ENCODE peak calls at places on chromosome 18, in ten cellular contexts. V, O, N, F, P, K, D, Y, Z and T are unnamed samples.

GRCh38 chr18:5058768-5059539 is 138.1 kb downstream of the AKAIN1 start:
- DNase-seq in V (no peak), Y (no peak), Z (no peak), P (no peak), K (peak; percentile 41), O (peak; percentile 13), D (no peak), N (no peak), F (no peak), T (no peak)

GRCh38 chr18:44079602-44080001 is 601.1 kb upstream of the SETBP1 start:
- DNase-seq in D (no peak), P (no peak), F (peak; percentile 70), V (no peak), Y (no peak), Z (no peak), N (no peak), O (no peak), K (no peak), T (no peak)

GRCh38 chr18:54843302-54843701 is 15.0 kb downstream of the RAB27B start:
- DNase-seq in V (no peak), O (no peak), Y (no peak), D (no peak), P (no peak), N (no peak), Z (no peak), K (no peak), F (peak; percentile 31), T (no peak)

GRCh38 chr18:36509646-36510197 is 212.2 kb downstream of the FHOD3 start:
- DNase-seq in N (no peak), V (no peak), P (no peak), O (no peak), Z (no peak), F (no peak), K (no peak), D (no peak), Y (no peak), T (no peak)

GRCh38 chr18:3294435-3295080 is 32.6 kb downstream of the MYL12B start:
- DNase-seq in F (peak; percentile 92), P (no peak), Y (peak; percentile 61), V (no peak), K (no peak), O (no peak), D (no peak), Z (no peak), N (no peak), T (no peak)

GRCh38 chr18:61541673-61542072 is 208.4 kb downstream of the CDH20 start:
- DNase-seq in K (no peak), Y (no peak), N (no peak), V (no peak), P (no peak), D (no peak), Z (no peak), O (no peak), F (peak; percentile 31), T (no peak)

GRCh38 chr18:73688851-73689659 is 458.6 kb downstream of the FBXO15 start:
- DNase-seq in V (no peak), K (no peak), N (no peak), Y (no peak), O (no peak), F (peak; percentile 98), Z (no peak), P (no peak), D (no peak), T (no peak)

GRCh38 chr18:13568443-13569392 is 157.6 kb downstream of the FAM210A start:
- DNase-seq in Z (no peak), F (no peak), P (no peak), N (no peak), D (no peak), O (no peak), K (no peak), Y (no peak), V (no peak), T (no peak)

GRCh38 chr18:7438631-7439030 is 128.5 kb upstream of the PTPRM start:
- DNase-seq in O (no peak), Y (no peak), P (no peak), F (no peak), N (no peak), Z (no peak), V (no peak), K (no peak), D (no peak), T (no peak)

GRCh38 chr18:51537487-51537886 is 340.0 kb upstream of the MEX3C start:
- DNase-seq in O (no peak), P (no peak), D (peak; percentile 20), Y (peak; percentile 1), K (peak; percentile 46), F (no peak), Z (no peak), V (no peak), N (no peak), T (peak; percentile 74)

GRCh38 chr18:13984080-13984479 is 68.7 kb upstream of the MC2R start:
- DNase-seq in F (no peak), K (no peak), Y (no peak), D (no peak), Z (no peak), O (no peak), P (no peak), N (no peak), V (no peak), T (no peak)

GRCh38 chr18:73826098-73826497 is 321.5 kb downstream of the FBXO15 start:
- DNase-seq in P (no peak), Y (no peak), F (peak; percentile 76), D (no peak), N (no peak), V (no peak), K (no peak), O (no peak), Z (no peak), T (no peak)

GRCh38 chr18:11002796-11003195 is 146.6 kb downstream of the PIEZO2 start:
- DNase-seq in V (no peak), Z (no peak), N (no peak), D (no peak), O (no peak), P (no peak), Y (no peak), F (no peak), K (no peak), T (no peak)

GRCh38 chr18:50662177-50662576 is 102.3 kb downstream of the MAPK4 start:
- DNase-seq in Y (peak; percentile 23), F (peak; percentile 4), K (no peak), O (no peak), P (no peak), Z (no peak), N (no peak), V (peak; percentile 8), D (no peak), T (no peak)

GRCh38 chr18:50847192-50847591 is 27.4 kb upstream of the MRO start:
- DNase-seq in K (no peak), D (no peak), F (peak; percentile 31), Y (no peak), Z (no peak), O (no peak), V (no peak), N (no peak), P (no peak), T (no peak)

GRCh38 chr18:48949606-48950535 is 894 bp downstream of the SMAD7 start:
- DNase-seq in D (no peak), F (peak; percentile 60), N (peak; percentile 55), P (no peak), O (no peak), Y (no peak), K (no peak), Z (no peak), V (no peak), T (peak; percentile 87)
- TF ChIP-seq POLR2A in D (peak; percentile 56), F (peak; percentile 24), N (no peak), P (no peak), O (peak; percentile 53), Y (no peak), K (peak; percentile 10), Z (no peak), V (no peak), T (no peak)

DNA sequence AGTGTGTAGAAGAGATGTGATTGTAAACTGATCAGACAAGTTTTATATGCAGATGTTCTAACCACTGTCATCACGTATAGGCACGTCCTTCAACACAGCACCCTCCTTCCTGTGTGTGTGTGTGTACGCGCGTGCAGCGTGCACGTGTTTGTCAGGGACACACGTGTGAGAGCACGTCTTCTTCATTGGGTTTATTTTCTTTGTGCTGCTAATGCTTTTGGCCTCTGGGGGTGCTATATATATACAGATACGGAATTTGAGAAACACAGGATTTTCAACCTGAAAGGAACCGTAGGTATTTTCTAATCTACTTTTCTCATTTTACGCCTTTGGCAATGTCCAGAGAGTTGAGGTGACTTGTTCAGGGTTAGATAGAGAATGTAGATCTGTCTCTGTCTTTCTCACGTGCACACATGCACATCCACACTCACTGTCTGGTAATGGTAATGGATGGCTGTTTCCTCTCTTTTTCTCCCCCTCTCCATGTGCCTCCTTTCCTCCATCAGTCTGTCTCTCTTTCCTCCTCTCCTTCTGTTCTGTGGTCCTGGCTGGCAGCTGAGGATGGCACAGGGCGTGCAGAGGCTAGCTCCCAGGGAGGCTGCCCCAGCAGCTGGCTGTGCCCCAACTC is 13.4 kb upstream of the CELF4 start:
- DNase-seq in V (peak; percentile 51), O (no peak), Z (no peak), P (peak; percentile 42), D (no peak), K (no peak), F (peak; percentile 33), N (no peak), Y (peak; percentile 27), T (no peak)
- TF ChIP-seq CTCF in V (peak; percentile 52), O (no peak), Z (peak; percentile 33), P (no peak), D (no peak), K (no peak), F (peak; percentile 43), N (no peak), Y (peak; percentile 55), T (peak; percentile 52)

DNA sequence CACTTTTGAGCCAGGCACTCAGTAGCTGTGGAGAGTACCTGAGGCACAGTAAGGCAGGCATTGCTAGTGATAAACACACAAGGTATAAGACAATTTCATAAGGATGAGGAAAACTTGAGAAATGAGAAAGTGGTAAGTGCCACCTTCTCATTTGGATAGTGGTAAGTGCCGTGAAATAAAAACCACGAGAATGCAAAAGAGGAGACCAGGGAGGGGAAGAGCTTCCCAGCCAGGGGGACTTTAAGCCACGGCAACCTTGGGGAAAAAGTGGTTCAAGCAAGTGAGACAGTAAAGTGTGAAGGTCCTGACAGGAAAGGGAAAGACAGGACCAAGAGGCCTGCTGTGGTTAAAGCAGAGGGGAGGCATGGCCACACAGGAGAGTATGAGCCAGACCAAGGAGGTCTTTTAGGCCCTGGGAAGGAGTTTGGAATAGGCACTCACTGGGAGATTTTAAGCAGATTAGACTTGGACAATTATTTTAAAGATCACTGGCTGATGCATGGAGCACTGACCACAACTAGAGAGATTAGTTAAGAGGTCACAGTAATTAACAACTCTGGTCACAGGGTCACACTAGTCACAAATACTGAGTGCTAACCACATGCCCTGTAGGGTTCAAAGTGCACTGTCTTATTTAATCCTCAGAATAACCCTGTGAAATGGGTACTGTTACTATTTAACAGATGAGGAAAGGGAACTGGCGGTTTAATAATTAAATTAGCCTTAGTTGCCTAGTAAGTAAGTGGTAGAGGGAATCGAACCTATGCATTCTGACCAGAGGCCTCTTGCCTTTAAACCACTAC is 50.1 kb downstream of the THOC1 start:
- DNase-seq in V (no peak), Z (no peak), F (no peak), O (no peak), Y (no peak), D (no peak), K (no peak), P (no peak), N (no peak), T (no peak)
- TF ChIP-seq POLR2A in V (no peak), Z (no peak), F (no peak), O (no peak), Y (peak; percentile 65), D (no peak), K (no peak), P (no peak), N (no peak), T (no peak)

GRCh38 chr18:26771524-26771923 is 94.0 kb downstream of the AQP4 start:
- DNase-seq in K (no peak), Y (no peak), D (no peak), O (no peak), N (peak; percentile 34), F (no peak), P (no peak), Z (no peak), V (no peak), T (no peak)
- TF ChIP-seq CTCF in K (peak; percentile 29), Y (peak; percentile 16), D (no peak), O (no peak), N (no peak), F (no peak), P (no peak), Z (peak; percentile 28), V (peak; percentile 36), T (no peak)